ENCODE peak calls at places on chromosomes 3 and 15, in eight cellular contexts. V, T, G, H, S, Z, Y and B are unnamed samples.

GRCh38 chr3:120147072-120147871 is 53.0 kb upstream of the GSK3B start:
- DNase-seq in V (no peak), T (no peak), G (peak), H (no peak), S (no peak), Z (peak), Y (no peak), B (no peak)

GRCh38 chr3:76990606-76991005 is 49.3 kb upstream of the ROBO2 start:
- DNase-seq in V (no peak), T (no peak), G (no peak), H (no peak), S (no peak), Z (no peak), Y (no peak), B (peak)

GRCh38 chr3:108862865-108863798 is 40.5 kb downstream of the TRAT1 start:
- DNase-seq in V (no peak), T (no peak), G (no peak), H (no peak), S (no peak), Z (no peak), Y (no peak), B (no peak)

GRCh38 chr3:135844381-135844780 is 121.1 kb upstream of the PPP2R3A start:
- DNase-seq in V (no peak), T (no peak), G (no peak), H (no peak), S (no peak), Z (no peak), Y (peak), B (no peak)

GRCh38 chr3:186532641-186533072 is 11.5 kb downstream of the CRYGS start:
- DNase-seq in V (no peak), T (no peak), G (no peak), H (no peak), S (no peak), Z (no peak), Y (no peak), B (no peak)

GRCh38 chr3:194273396-194274310 is 77.5 kb downstream of the CPN2 start:
- DNase-seq in V (peak), T (no peak), G (no peak), H (no peak), S (no peak), Z (no peak), Y (no peak), B (no peak)

GRCh38 chr15:93298901-93299300 is 209.9 kb upstream of the RGMA start:
- DNase-seq in V (peak), T (no peak), G (no peak), H (no peak), S (no peak), Z (peak), Y (no peak), B (no peak)

GRCh38 chr15:96217983-96218382 is 112.5 kb upstream of the NR2F2 start:
- DNase-seq in V (no peak), T (no peak), G (no peak), H (no peak), S (no peak), Z (no peak), Y (no peak), B (no peak)

GRCh38 chr3:38648659-38649499 is 608 bp downstream of the SCN5A start:
- DNase-seq in V (no peak), T (no peak), G (no peak), H (no peak), S (no peak), Z (no peak), Y (no peak), B (no peak)

GRCh38 chr3:45595364-45596154 is 1.0 kb downstream of the LIMD1 start:
- DNase-seq in V (no peak), T (peak), G (peak), H (no peak), S (no peak), Z (peak), Y (no peak), B (peak)

GRCh38 chr3:8622873-8623725 is 21.5 kb downstream of the SSUH2 start:
- DNase-seq in V (peak), T (peak), G (peak), H (peak), S (peak), Z (peak), Y (peak), B (peak)

GRCh38 chr15:59885832-59886231 is 118.3 kb upstream of the FOXB1 start:
- DNase-seq in V (no peak), T (no peak), G (no peak), H (no peak), S (peak), Z (peak), Y (peak), B (no peak)

DNA sequence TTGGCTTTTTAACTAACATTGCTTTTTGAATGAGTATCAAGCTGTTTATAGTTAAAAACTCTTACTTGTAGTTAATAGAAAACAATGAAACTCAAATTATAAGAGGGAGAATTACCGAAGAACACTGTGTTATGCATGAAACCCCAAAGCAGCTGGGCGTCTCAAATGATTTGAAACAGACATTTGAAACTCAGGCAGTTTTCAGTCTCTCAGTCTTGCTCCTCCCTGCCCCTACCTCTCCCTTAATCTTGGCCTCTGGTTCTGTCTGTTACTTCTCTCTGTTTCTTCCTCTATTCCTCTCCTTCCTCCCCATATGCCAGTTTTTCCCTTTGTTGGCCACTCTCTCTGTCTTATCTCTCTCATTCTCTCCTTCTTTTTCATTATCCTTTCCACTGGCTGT is 118.3 kb upstream of the SYNPR start:
- DNase-seq in V (no peak), T (no peak), G (no peak), H (no peak), S (no peak), Z (no peak), Y (no peak), B (no peak)
- H3K4me3 ChIP-seq in V (no peak), T (no peak), G (no peak), H (no peak), S (no peak), Z (no peak), Y (no peak), B (no peak)

GRCh38 chr3:101802179-101802578 is 23.2 kb downstream of the NXPE3 start:
- DNase-seq in V (no peak), T (no peak), G (no peak), H (no peak), S (no peak), Z (no peak), Y (no peak), B (no peak)

GRCh38 chr3:101806491-101806890 is 27.5 kb downstream of the NXPE3 start:
- DNase-seq in V (no peak), T (no peak), G (no peak), H (no peak), S (no peak), Z (no peak), Y (peak), B (no peak)

GRCh38 chr3:101803939-101804338 is 24.9 kb downstream of the NXPE3 start:
- DNase-seq in V (no peak), T (no peak), G (no peak), H (no peak), S (no peak), Z (no peak), Y (no peak), B (no peak)

GRCh38 chr3:101801174-101801573 is 22.2 kb downstream of the NXPE3 start:
- DNase-seq in V (no peak), T (no peak), G (no peak), H (no peak), S (no peak), Z (no peak), Y (no peak), B (no peak)

DNA sequence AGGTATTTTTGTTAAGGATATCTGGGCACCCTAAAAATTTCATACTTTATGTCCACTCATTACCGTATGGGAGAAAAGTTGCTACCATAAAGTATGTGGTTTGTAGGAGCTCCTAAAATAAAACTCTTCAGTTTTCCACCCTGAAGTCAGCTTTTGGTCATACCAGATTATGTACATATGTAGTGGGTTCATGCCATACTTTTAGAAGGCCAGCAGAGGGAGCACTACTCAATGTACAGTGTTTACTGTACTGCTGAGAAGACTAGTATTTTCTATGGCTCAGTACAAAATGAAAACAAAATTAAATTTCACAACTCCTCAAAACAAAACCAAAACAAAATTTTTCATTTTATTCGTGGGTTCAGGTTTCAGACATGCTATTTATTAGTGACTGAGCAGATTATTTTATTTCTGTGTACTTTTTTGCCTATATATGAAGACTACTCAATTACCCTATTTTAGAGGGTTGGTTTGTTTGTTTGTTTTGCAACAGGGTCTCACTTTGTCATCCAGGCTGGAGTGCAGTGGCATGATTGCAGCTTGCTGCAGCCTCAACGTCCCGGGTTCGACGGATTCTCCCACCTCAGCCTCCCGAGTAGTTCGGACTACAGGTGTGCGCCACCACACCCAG is 24.3 kb downstream of the NXPE3 start:
- DNase-seq in V (no peak), T (no peak), G (peak), H (no peak), S (peak), Z (peak), Y (peak), B (peak)
- H3K4me3 ChIP-seq in V (no peak), T (no peak), G (no peak), H (no peak), S (no peak), Z (no peak), Y (no peak), B (no peak)

GRCh38 chr3:58026598-58026997 is 18.4 kb downstream of the FLNB start:
- DNase-seq in V (no peak), T (no peak), G (no peak), H (no peak), S (no peak), Z (no peak), Y (no peak), B (no peak)
- H3K4me3 ChIP-seq in V (no peak), T (no peak), G (no peak), H (no peak), S (no peak), Z (no peak), Y (no peak), B (no peak)

GRCh38 chr15:69951511-69952209 is 146.1 kb downstream of the TLE3 start:
- DNase-seq in V (no peak), T (no peak), G (no peak), H (no peak), S (no peak), Z (no peak), Y (peak), B (no peak)
- H3K4me3 ChIP-seq in V (no peak), T (no peak), G (no peak), H (no peak), S (no peak), Z (no peak), Y (no peak), B (no peak)

DNA sequence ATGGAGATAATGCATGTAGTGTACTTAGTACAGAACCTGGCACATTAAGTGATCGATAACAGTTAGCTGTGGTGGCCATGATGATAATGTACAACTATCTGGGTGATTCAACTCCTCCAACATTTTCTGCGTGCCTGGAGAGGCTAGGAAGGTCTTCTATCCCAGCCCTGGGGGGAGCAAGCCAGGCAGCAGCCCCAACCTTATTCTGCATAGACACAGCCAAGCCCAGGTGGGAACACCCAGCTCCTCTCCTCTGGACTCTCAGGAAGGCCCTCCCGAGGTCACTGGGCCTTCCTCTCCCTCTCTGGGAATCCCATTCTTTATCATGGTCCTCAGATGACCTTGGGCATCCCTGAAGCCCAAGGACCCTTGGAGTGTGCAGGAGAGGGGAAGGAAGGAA is 5.1 kb upstream of the TLE3 start:
- DNase-seq in V (no peak), T (no peak), G (no peak), H (no peak), S (no peak), Z (no peak), Y (no peak), B (no peak)
- H3K4me3 ChIP-seq in V (no peak), T (no peak), G (no peak), H (no peak), S (no peak), Z (no peak), Y (no peak), B (no peak)

GRCh38 chr3:63864008-63864871 is 573 bp downstream of the ATXN7 start:
- DNase-seq in V (peak), T (peak), G (peak), H (no peak), S (no peak), Z (peak), Y (no peak), B (peak)
- H3K4me3 ChIP-seq in V (peak), T (peak), G (peak), H (peak), S (peak), Z (peak), Y (peak), B (peak)

GRCh38 chr15:78641876-78642275 is 866 bp upstream of the CHRNB4 start:
- DNase-seq in V (no peak), T (no peak), G (no peak), H (no peak), S (no peak), Z (no peak), Y (no peak), B (no peak)

GRCh38 chr15:78640840-78641733 is at the start of gene CHRNB4:
- DNase-seq in V (no peak), T (no peak), G (no peak), H (peak), S (no peak), Z (peak), Y (no peak), B (peak)

GRCh38 chr15:78638658-78639314 is 2.2 kb downstream of the CHRNB4 start:
- DNase-seq in V (no peak), T (no peak), G (peak), H (peak), S (no peak), Z (peak), Y (peak), B (no peak)

GRCh38 chr15:78642341-78642740 is 1.3 kb upstream of the CHRNB4 start:
- DNase-seq in V (no peak), T (no peak), G (no peak), H (no peak), S (no peak), Z (no peak), Y (no peak), B (no peak)

DNA sequence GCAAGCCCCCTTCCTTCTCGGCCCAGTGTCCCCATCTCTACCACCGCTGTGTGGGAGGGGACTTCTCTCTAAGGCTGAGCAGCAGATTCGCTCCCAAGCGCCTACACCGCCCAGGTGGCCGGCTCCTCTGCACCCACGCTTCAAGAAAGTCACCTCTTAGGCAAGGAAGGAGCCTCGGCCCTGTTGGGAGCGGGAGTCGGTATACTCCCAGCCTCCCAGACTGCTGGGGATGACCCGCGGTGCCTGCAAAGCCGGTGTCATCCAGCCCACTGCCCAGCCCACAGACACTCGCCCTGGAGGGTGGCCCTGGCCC is 527 bp downstream of the CHRNB4 start:
- DNase-seq in V (no peak), T (no peak), G (no peak), H (no peak), S (no peak), Z (no peak), Y (no peak), B (no peak)
- H3K4me3 ChIP-seq in V (peak), T (peak), G (peak), H (peak), S (peak), Z (peak), Y (no peak), B (peak)

GRCh38 chr15:30990451-30991300 is 752 bp downstream of the MTMR10 start:
- DNase-seq in V (no peak), T (peak), G (no peak), H (no peak), S (no peak), Z (no peak), Y (peak), B (no peak)

GRCh38 chr15:30992465-30992864 is 1.0 kb upstream of the MTMR10 start:
- DNase-seq in V (peak), T (no peak), G (no peak), H (no peak), S (no peak), Z (peak), Y (no peak), B (peak)

GRCh38 chr15:30992073-30992363 is 590 bp upstream of the MTMR10 start:
- DNase-seq in V (no peak), T (no peak), G (no peak), H (no peak), S (no peak), Z (no peak), Y (no peak), B (no peak)

GRCh38 chr15:30991301-30992072 is at the start of gene MTMR10:
- DNase-seq in V (peak), T (peak), G (peak), H (no peak), S (peak), Z (peak), Y (peak), B (peak)

GRCh38 chr15:30990036-30990435 is 1.4 kb downstream of the MTMR10 start:
- DNase-seq in V (no peak), T (no peak), G (no peak), H (no peak), S (no peak), Z (no peak), Y (no peak), B (no peak)
- H3K4me3 ChIP-seq in V (peak), T (peak), G (peak), H (no peak), S (peak), Z (no peak), Y (peak), B (peak)

GRCh38 chr15:81184188-81184587 is 12.5 kb upstream of the IL16 start:
- DNase-seq in V (peak), T (no peak), G (no peak), H (no peak), S (no peak), Z (no peak), Y (peak), B (peak)
- H3K4me3 ChIP-seq in V (peak), T (no peak), G (no peak), H (no peak), S (no peak), Z (no peak), Y (no peak), B (peak)